ENCODE peak calls at places on chromosomes 12 and 14, in seven cellular contexts. F, P, O, T, X, S and Q are unnamed samples.

GRCh38 chr12:27081668-27082091 is 698 bp downstream of the C12orf71 start:
- DNase-seq in F (no peak), P (no peak), O (peak), T (no peak), X (peak), S (no peak), Q (no peak)

GRCh38 chr12:131217024-131217586 is 263.4 kb downstream of the ADGRD1 start:
- DNase-seq in F (no peak), P (no peak), O (no peak), T (no peak), X (no peak), S (no peak), Q (no peak)

GRCh38 chr14:104350463-104351185 is 212.2 kb downstream of the KIF26A start:
- DNase-seq in F (no peak), P (peak), O (peak), T (peak), X (no peak), S (peak), Q (peak)

GRCh38 chr14:104895786-104896642 is 28.7 kb upstream of the PLD4 start:
- DNase-seq in F (no peak), P (no peak), O (peak), T (no peak), X (no peak), S (peak), Q (peak)

GRCh38 chr14:68470361-68470760 is 322.5 kb downstream of the ZFP36L1 start:
- DNase-seq in F (no peak), P (no peak), O (no peak), T (no peak), X (no peak), S (no peak), Q (no peak)

GRCh38 chr12:51836012-51836832 is 12.3 kb downstream of the FIGNL2 start:
- DNase-seq in F (no peak), P (no peak), O (peak), T (no peak), X (no peak), S (no peak), Q (no peak)

GRCh38 chr14:100765296-100765695 is 38.6 kb downstream of the DLK1 start:
- DNase-seq in F (no peak), P (no peak), O (no peak), T (no peak), X (no peak), S (no peak), Q (no peak)

GRCh38 chr14:104218361-104219180 is 80.2 kb downstream of the KIF26A start:
- DNase-seq in F (no peak), P (no peak), O (no peak), T (no peak), X (no peak), S (no peak), Q (no peak)

GRCh38 chr14:56189306-56189705 is 71.1 kb downstream of the PELI2 start:
- DNase-seq in F (no peak), P (no peak), O (peak), T (no peak), X (no peak), S (no peak), Q (no peak)

GRCh38 chr14:54001189-54001878 is 44.7 kb upstream of the BMP4 start:
- DNase-seq in F (no peak), P (no peak), O (peak), T (no peak), X (no peak), S (no peak), Q (no peak)

GRCh38 chr12:2944401-2945047 is 14.7 kb upstream of the TEAD4 start:
- DNase-seq in F (peak), P (peak), O (peak), T (peak), X (peak), S (peak), Q (peak)

GRCh38 chr12:30613119-30613830 is 82.4 kb downstream of the IPO8 start:
- DNase-seq in F (no peak), P (no peak), O (peak), T (no peak), X (no peak), S (no peak), Q (no peak)

GRCh38 chr12:46390881-46391280 is 18.3 kb upstream of the SLC38A2 start:
- DNase-seq in F (no peak), P (no peak), O (no peak), T (no peak), X (no peak), S (no peak), Q (no peak)

GRCh38 chr14:85233756-85234545 is 296.0 kb upstream of the FLRT2 start:
- DNase-seq in F (no peak), P (no peak), O (peak), T (no peak), X (no peak), S (no peak), Q (no peak)

GRCh38 chr14:104659764-104660523 is 29.5 kb upstream of the INF2 start:
- DNase-seq in F (no peak), P (no peak), O (no peak), T (no peak), X (no peak), S (no peak), Q (no peak)

GRCh38 chr12:108338915-108339657 is at the start of gene CMKLR1:
- DNase-seq in F (no peak), P (no peak), O (no peak), T (no peak), X (no peak), S (no peak), Q (no peak)

GRCh38 chr14:100786131-100786530 is 39.8 kb upstream of the MEG3 start:
- DNase-seq in F (no peak), P (no peak), O (no peak), T (peak), X (no peak), S (no peak), Q (no peak)

GRCh38 chr12:2999265-2999841 is 40.2 kb downstream of the TEAD4 start:
- DNase-seq in F (no peak), P (no peak), O (no peak), T (no peak), X (no peak), S (no peak), Q (no peak)

GRCh38 chr14:20781805-20782204 is 737 bp downstream of the RNASE6 start:
- DNase-seq in F (peak), P (no peak), O (no peak), T (no peak), X (no peak), S (no peak), Q (no peak)

GRCh38 chr12:120849765-120850164 is 54.4 kb downstream of the SPPL3 start:
- DNase-seq in F (no peak), P (no peak), O (peak), T (no peak), X (no peak), S (no peak), Q (no peak)

GRCh38 chr12:75482636-75483035 is 2.1 kb downstream of the GLIPR1 start:
- DNase-seq in F (no peak), P (no peak), O (no peak), T (no peak), X (no peak), S (no peak), Q (no peak)

GRCh38 chr14:37045340-37046061 is 126.9 kb downstream of the SLC25A21 start:
- DNase-seq in F (no peak), P (no peak), O (peak), T (no peak), X (no peak), S (no peak), Q (no peak)